ENCODE peak calls at places on chromosomes 1 and 21, in four cellular contexts. One of them, this sample, is unnamed.

GRCh38 chr1:70727891-70728443 is 316.9 kb downstream of the CTH start:
- DNase-seq in psoas muscle: no peak
- DNase-seq in colonic mucosa: no peak
- DNase-seq in lung: no peak
- DNase-seq in this sample: no peak

GRCh38 chr1:8004803-8005573 is 21.1 kb downstream of the ERRFI1 start:
- DNase-seq in lung: peak; percentile 78
- DNase-seq in psoas muscle: peak; percentile 92
- DNase-seq in colonic mucosa: peak; percentile 41
- DNase-seq in this sample: peak; percentile 99

GRCh38 chr1:153578490-153578889 is 12.8 kb upstream of the S100A2 start:
- DNase-seq in psoas muscle: no peak
- DNase-seq in lung: no peak
- DNase-seq in colonic mucosa: no peak
- DNase-seq in this sample: no peak

GRCh38 chr1:30487042-30487441 is 236.3 kb downstream of the MATN1 start:
- DNase-seq in colonic mucosa: no peak
- DNase-seq in psoas muscle: no peak
- DNase-seq in lung: no peak
- DNase-seq in this sample: no peak

GRCh38 chr1:64623750-64624445 is 121.0 kb upstream of the RAVER2 start:
- DNase-seq in colonic mucosa: no peak
- DNase-seq in lung: no peak
- DNase-seq in psoas muscle: no peak
- DNase-seq in this sample: peak; percentile 80

GRCh38 chr1:237120683-237121082 is 78.7 kb downstream of the RYR2 start:
- DNase-seq in lung: no peak
- DNase-seq in colonic mucosa: no peak
- DNase-seq in psoas muscle: no peak
- DNase-seq in this sample: no peak

GRCh38 chr1:85128296-85128695 is 72.5 kb downstream of the SYDE2 start:
- DNase-seq in colonic mucosa: no peak
- DNase-seq in lung: no peak
- DNase-seq in psoas muscle: no peak
- DNase-seq in this sample: no peak

GRCh38 chr1:59323879-59324278 is 27.0 kb downstream of the FGGY start:
- DNase-seq in psoas muscle: no peak
- DNase-seq in lung: no peak
- DNase-seq in colonic mucosa: no peak
- DNase-seq in this sample: no peak

GRCh38 chr1:24424207-24424606 is 8.6 kb downstream of the NIPAL3 start:
- DNase-seq in lung: peak; percentile 6
- DNase-seq in psoas muscle: no peak
- DNase-seq in colonic mucosa: no peak
- DNase-seq in this sample: no peak

GRCh38 chr1:111857251-111857651 is 101.5 kb downstream of the DDX20 start:
- DNase-seq in lung: no peak
- DNase-seq in psoas muscle: no peak
- DNase-seq in colonic mucosa: no peak
- DNase-seq in this sample: no peak

GRCh38 chr1:162720996-162721395 is 69.5 kb upstream of the HSD17B7 start:
- DNase-seq in lung: no peak
- DNase-seq in colonic mucosa: no peak
- DNase-seq in psoas muscle: no peak
- DNase-seq in this sample: no peak

GRCh38 chr1:55127827-55128343 is 87.3 kb downstream of the USP24 start:
- DNase-seq in colonic mucosa: no peak
- DNase-seq in lung: no peak
- DNase-seq in psoas muscle: no peak
- DNase-seq in this sample: no peak

GRCh38 chr21:28333455-28334108 is 659.1 kb downstream of the LTN1 start:
- DNase-seq in lung: no peak
- DNase-seq in psoas muscle: no peak
- DNase-seq in colonic mucosa: no peak
- DNase-seq in this sample: no peak

GRCh38 chr1:222631611-222632208 is 13.8 kb downstream of the MIA3 start:
- DNase-seq in colonic mucosa: no peak
- DNase-seq in psoas muscle: no peak
- DNase-seq in lung: no peak
- DNase-seq in this sample: no peak

GRCh38 chr1:184419734-184420161 is 32.9 kb downstream of the C1orf21 start:
- DNase-seq in colonic mucosa: peak; percentile 55
- DNase-seq in psoas muscle: no peak
- DNase-seq in lung: no peak
- DNase-seq in this sample: no peak

GRCh38 chr1:202158810-202159533 is 1.4 kb downstream of the PTPN7 start:
- DNase-seq in lung: no peak
- DNase-seq in colonic mucosa: no peak
- DNase-seq in psoas muscle: no peak
- DNase-seq in this sample: no peak

GRCh38 chr1:91054780-91055481 is 33.1 kb upstream of the ZNF644 start:
- DNase-seq in colonic mucosa: no peak
- DNase-seq in lung: no peak
- DNase-seq in psoas muscle: no peak
- DNase-seq in this sample: no peak

GRCh38 chr1:59243978-59244377 is 52.9 kb upstream of the FGGY start:
- DNase-seq in psoas muscle: no peak
- DNase-seq in lung: no peak
- DNase-seq in colonic mucosa: no peak
- DNase-seq in this sample: no peak

GRCh38 chr1:160707171-160708109 is 4.2 kb downstream of the CD48 start:
- DNase-seq in psoas muscle: no peak
- DNase-seq in lung: no peak
- DNase-seq in colonic mucosa: no peak
- DNase-seq in this sample: no peak
- H3K4me1 ChIP-seq in psoas muscle: no peaks in the 10 kb centered on the region
- H3K4me1 ChIP-seq in lung: peaks cover 1% of the 10 kb centered on the region
- H3K4me1 ChIP-seq in colonic mucosa: no peaks in the 10 kb centered on the region
- H3K4me1 ChIP-seq in this sample: no peaks in the 10 kb centered on the region

DNA sequence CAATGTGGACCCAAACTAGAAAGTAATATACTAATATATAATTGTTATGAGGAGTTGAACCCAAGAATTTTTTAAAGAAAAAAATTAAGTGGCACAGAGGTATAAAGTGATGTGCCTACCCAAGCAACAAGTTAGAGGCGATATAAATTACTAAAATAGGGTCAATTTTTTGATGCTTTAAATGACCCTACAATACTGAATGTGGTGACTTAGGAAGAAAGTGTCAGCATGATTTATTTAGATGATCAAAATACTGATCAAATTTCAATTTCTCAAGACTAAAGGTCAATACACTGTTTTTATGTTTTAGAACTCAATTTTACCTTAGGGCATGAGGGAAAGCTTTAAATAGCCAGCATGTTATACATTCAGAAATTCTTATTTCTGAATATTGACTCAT is 20.2 kb downstream of the SCAF4 start:
- DNase-seq in psoas muscle: no peak
- DNase-seq in lung: no peak
- DNase-seq in colonic mucosa: no peak
- DNase-seq in this sample: no peak
- H3K4me1 ChIP-seq in psoas muscle: peaks cover 76% of the 10 kb centered on the region
- H3K4me1 ChIP-seq in lung: peaks cover 1% of the 10 kb centered on the region
- H3K4me1 ChIP-seq in colonic mucosa: no peaks in the 10 kb centered on the region
- H3K4me1 ChIP-seq in this sample: peaks cover 24% of the 10 kb centered on the region

GRCh38 chr1:37949524-37950152 is 2.8 kb upstream of the INPP5B start:
- DNase-seq in lung: no peak
- DNase-seq in colonic mucosa: no peak
- DNase-seq in psoas muscle: no peak
- DNase-seq in this sample: no peak
- H3K4me1 ChIP-seq in lung: peaks cover 6% of the 10 kb centered on the region
- H3K4me1 ChIP-seq in colonic mucosa: peaks cover 6% of the 10 kb centered on the region
- H3K4me1 ChIP-seq in psoas muscle: peaks cover 9% of the 10 kb centered on the region
- H3K4me1 ChIP-seq in this sample: no peaks in the 10 kb centered on the region

GRCh38 chr1:155938220-155938627 is 3.2 kb upstream of the RXFP4 start:
- DNase-seq in colonic mucosa: peak; percentile 60
- DNase-seq in psoas muscle: no peak
- DNase-seq in lung: no peak
- DNase-seq in this sample: no peak
- H3K4me1 ChIP-seq in colonic mucosa: peaks cover 19% of the 10 kb centered on the region
- H3K4me1 ChIP-seq in psoas muscle: peaks cover 16% of the 10 kb centered on the region
- H3K4me1 ChIP-seq in lung: peaks cover 22% of the 10 kb centered on the region
- H3K4me1 ChIP-seq in this sample: peaks cover 35% of the 10 kb centered on the region

DNA sequence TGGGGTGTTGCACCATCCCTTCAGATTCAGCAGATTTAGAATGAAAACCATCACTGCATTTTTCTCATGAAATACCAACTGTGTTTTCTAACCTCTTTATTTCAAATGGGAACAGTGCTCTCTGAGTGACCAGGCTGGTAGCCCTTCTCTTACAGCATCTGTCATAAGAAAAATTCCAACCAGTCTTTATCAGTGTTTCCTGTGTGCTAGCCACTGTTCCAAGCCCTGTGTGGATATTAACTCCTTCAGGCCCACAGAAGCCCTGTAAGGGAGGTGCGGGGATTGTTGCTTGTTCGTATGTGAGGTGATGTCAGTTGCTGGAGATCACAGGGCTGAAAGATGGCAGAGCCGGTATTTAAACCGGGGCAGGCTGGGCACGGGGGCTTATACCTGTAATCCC is 19.1 kb downstream of the H6PD start:
- DNase-seq in lung: no peak
- DNase-seq in psoas muscle: no peak
- DNase-seq in colonic mucosa: no peak
- DNase-seq in this sample: no peak
- H3K4me1 ChIP-seq in lung: peaks cover 17% of the 10 kb centered on the region
- H3K4me1 ChIP-seq in psoas muscle: peaks cover 72% of the 10 kb centered on the region
- H3K4me1 ChIP-seq in colonic mucosa: peaks cover 6% of the 10 kb centered on the region
- H3K4me1 ChIP-seq in this sample: no peaks in the 10 kb centered on the region

DNA sequence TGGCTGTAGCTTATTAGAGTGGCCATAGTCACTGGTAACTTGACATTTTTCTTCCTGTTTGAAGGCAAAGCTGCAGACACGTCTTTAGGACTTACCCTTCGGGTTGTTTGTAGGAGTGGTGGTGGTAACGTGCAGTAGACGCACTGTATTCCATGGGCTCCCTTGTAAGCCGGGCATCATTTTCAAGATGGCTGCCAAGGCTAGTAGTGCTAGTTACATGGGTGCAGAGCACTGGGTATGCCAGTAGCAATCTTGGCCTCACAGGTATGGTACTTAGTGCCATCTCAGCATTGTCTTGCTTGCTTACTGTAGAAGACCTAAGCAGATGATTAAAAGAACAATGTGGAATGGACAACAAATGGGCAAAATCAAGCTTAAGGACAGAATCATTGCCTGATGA is 1.9 kb downstream of the YBX1 start:
- DNase-seq in colonic mucosa: peak; percentile 40
- DNase-seq in psoas muscle: no peak
- DNase-seq in lung: no peak
- DNase-seq in this sample: no peak
- H3K4me1 ChIP-seq in colonic mucosa: peaks cover 32% of the 10 kb centered on the region
- H3K4me1 ChIP-seq in psoas muscle: peaks cover 76% of the 10 kb centered on the region
- H3K4me1 ChIP-seq in lung: peaks cover 3% of the 10 kb centered on the region
- H3K4me1 ChIP-seq in this sample: peaks cover 43% of the 10 kb centered on the region

GRCh38 chr1:12603224-12603623 is 14.8 kb downstream of the DHRS3 start:
- DNase-seq in lung: no peak
- DNase-seq in colonic mucosa: no peak
- DNase-seq in psoas muscle: no peak
- DNase-seq in this sample: no peak

GRCh38 chr1:12604114-12604874 is 13.7 kb downstream of the DHRS3 start:
- DNase-seq in colonic mucosa: peak; percentile 55
- DNase-seq in lung: peak; percentile 80
- DNase-seq in psoas muscle: no peak
- DNase-seq in this sample: peak; percentile 85

GRCh38 chr1:12601690-12602632 is 16.0 kb downstream of the DHRS3 start:
- DNase-seq in psoas muscle: no peak
- DNase-seq in colonic mucosa: peak; percentile 32
- DNase-seq in lung: no peak
- DNase-seq in this sample: peak; percentile 86

GRCh38 chr1:12602633-12603024 is 15.4 kb downstream of the DHRS3 start:
- DNase-seq in lung: no peak
- DNase-seq in colonic mucosa: peak; percentile 18
- DNase-seq in psoas muscle: no peak
- DNase-seq in this sample: no peak

DNA sequence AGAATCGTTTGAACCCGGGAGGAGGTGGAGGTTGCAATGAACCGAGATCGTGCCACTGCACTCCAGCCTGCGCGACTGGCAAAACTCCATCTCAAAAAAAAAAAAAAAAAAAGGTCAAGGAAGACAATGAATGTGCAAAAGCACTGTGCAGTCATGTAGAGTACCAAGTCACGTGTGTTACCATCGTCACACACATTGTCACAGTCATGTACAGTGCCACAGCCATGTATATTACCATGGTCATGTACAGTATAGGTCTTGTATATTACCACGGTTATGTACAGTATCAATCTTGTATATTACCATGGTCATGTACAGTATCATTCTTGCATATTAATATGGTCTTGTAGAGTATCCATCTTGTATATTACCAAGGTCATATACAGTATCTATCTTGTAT is 13.0 kb downstream of the DHRS3 start:
- DNase-seq in colonic mucosa: no peak
- DNase-seq in lung: no peak
- DNase-seq in psoas muscle: no peak
- DNase-seq in this sample: no peak
- H3K4me1 ChIP-seq in colonic mucosa: peaks cover 31% of the 10 kb centered on the region
- H3K4me1 ChIP-seq in lung: peaks cover 40% of the 10 kb centered on the region
- H3K4me1 ChIP-seq in psoas muscle: peaks cover 56% of the 10 kb centered on the region
- H3K4me1 ChIP-seq in this sample: peaks cover 37% of the 10 kb centered on the region

DNA sequence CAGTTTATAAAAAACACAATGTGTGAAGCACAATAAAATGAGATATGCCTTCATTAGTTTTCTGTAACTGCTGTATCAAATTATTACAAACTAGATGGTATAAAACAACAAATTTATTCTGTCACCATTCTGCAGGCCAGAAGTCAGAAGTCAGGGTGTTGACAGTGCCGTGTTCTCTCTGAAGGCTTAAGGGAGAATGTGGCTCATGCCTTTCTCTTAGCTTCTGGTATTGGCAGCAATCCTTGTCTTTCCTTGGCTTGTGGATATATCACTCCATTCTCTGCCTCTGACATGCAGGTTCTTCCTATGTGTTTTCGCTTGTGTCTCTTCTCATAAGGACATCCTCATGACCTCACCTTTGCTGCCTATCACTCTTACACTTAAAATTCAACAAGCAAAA is 10.1 kb downstream of the NEK7 start:
- DNase-seq in psoas muscle: no peak
- DNase-seq in lung: no peak
- DNase-seq in colonic mucosa: no peak
- DNase-seq in this sample: no peak
- H3K4me1 ChIP-seq in psoas muscle: peaks cover 69% of the 10 kb centered on the region
- H3K4me1 ChIP-seq in lung: peaks cover 7% of the 10 kb centered on the region
- H3K4me1 ChIP-seq in colonic mucosa: peaks cover 7% of the 10 kb centered on the region
- H3K4me1 ChIP-seq in this sample: peaks cover 29% of the 10 kb centered on the region

DNA sequence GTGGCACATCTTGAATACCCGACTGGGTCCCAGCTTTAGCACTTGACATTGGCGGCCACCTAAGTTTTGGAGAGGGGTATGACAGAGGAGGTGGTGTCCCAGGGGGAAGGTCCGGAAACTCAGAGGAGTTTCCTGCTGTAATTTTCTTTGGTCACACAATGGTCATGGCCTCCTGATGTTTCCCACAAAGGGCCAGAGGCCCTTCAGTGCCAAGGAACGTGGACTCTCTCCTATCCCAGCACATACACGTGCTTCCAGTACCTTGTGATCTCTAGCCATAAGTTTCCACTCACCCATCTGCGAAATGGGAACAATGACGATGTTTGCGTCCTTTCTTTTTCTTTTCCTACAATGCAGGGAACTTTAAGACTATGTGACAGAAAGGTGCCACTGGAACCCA is 13.2 kb downstream of the CAPN2 start:
- DNase-seq in lung: no peak
- DNase-seq in psoas muscle: no peak
- DNase-seq in colonic mucosa: no peak
- DNase-seq in this sample: no peak
- H3K4me1 ChIP-seq in lung: peaks cover 26% of the 10 kb centered on the region
- H3K4me1 ChIP-seq in psoas muscle: peaks cover 30% of the 10 kb centered on the region
- H3K4me1 ChIP-seq in colonic mucosa: peaks cover 26% of the 10 kb centered on the region
- H3K4me1 ChIP-seq in this sample: peaks cover 36% of the 10 kb centered on the region